ENCODE peak calls at places on chromosomes 11 and 22, in four cellular contexts. One of them, this sample, is unnamed.
A peak's percentile ranks its signal among the peaks of the same experiment; 100 is the strongest.

GRCh38 chr22:26744892-26745808 is 87.8 kb downstream of the MIAT start:
- DNase-seq in A549: peak; percentile 83
- DNase-seq in HL-60: no peak
- DNase-seq in HCT116: no peak
- DNase-seq in this sample: no peak

GRCh38 chr11:8260202-8260996 is 3.3 kb downstream of the LMO1 start:
- DNase-seq in A549: no peak
- DNase-seq in HL-60: no peak
- DNase-seq in HCT116: no peak
- DNase-seq in this sample: no peak

GRCh38 chr11:118834428-118835028 is 43.6 kb upstream of the DDX6 start:
- DNase-seq in A549: no peak
- DNase-seq in HL-60: no peak
- DNase-seq in HCT116: no peak
- DNase-seq in this sample: no peak

GRCh38 chr11:110091995-110092576 is 1.1 kb upstream of the ZC3H12C start:
- DNase-seq in A549: no peak
- DNase-seq in HL-60: no peak
- DNase-seq in HCT116: peak; percentile 3
- DNase-seq in this sample: no peak

GRCh38 chr22:35952576-35952975 is 76.0 kb downstream of the RBFOX2 start:
- DNase-seq in A549: no peak
- DNase-seq in HL-60: no peak
- DNase-seq in HCT116: no peak
- DNase-seq in this sample: no peak

GRCh38 chr11:69000831-69001245 is 12.2 kb downstream of the MRGPRF start:
- DNase-seq in A549: peak; percentile 63
- DNase-seq in HL-60: no peak
- DNase-seq in HCT116: peak; percentile 27
- DNase-seq in this sample: peak; percentile 18

GRCh38 chr11:128251140-128251539 is 336.2 kb downstream of the ETS1 start:
- DNase-seq in A549: no peak
- DNase-seq in HL-60: no peak
- DNase-seq in HCT116: no peak
- DNase-seq in this sample: no peak

GRCh38 chr22:29265929-29266328 is 1.9 kb downstream of the RHBDD3 start:
- DNase-seq in A549: no peak
- DNase-seq in HL-60: no peak
- DNase-seq in HCT116: no peak
- DNase-seq in this sample: no peak

GRCh38 chr11:43547900-43548381 is 132.6 kb upstream of the HSD17B12 start:
- DNase-seq in A549: peak; percentile 14
- DNase-seq in HL-60: no peak
- DNase-seq in HCT116: no peak
- DNase-seq in this sample: no peak

GRCh38 chr22:17213976-17214375 is 5.3 kb downstream of the ADA2 start:
- DNase-seq in A549: peak; percentile 24
- DNase-seq in HL-60: no peak
- DNase-seq in HCT116: peak; percentile 40
- DNase-seq in this sample: no peak

GRCh38 chr11:47087801-47088200 is 88.9 kb downstream of the ARFGAP2 start:
- DNase-seq in A549: no peak
- DNase-seq in HL-60: no peak
- DNase-seq in HCT116: no peak
- DNase-seq in this sample: no peak

GRCh38 chr11:69193151-69193550 is 37.4 kb downstream of the SMIM38 start:
- DNase-seq in A549: no peak
- DNase-seq in HL-60: no peak
- DNase-seq in HCT116: no peak
- DNase-seq in this sample: no peak

GRCh38 chr11:63805844-63806415 is 7.3 kb upstream of the SPINDOC start:
- DNase-seq in A549: no peak
- DNase-seq in HL-60: no peak
- DNase-seq in HCT116: no peak
- DNase-seq in this sample: no peak

GRCh38 chr22:32120603-32121002 is 38.5 kb downstream of the C22orf42 start:
- DNase-seq in A549: no peak
- DNase-seq in HL-60: no peak
- DNase-seq in HCT116: no peak
- DNase-seq in this sample: no peak

GRCh38 chr11:73168925-73169579 is 26.9 kb upstream of the FCHSD2 start:
- DNase-seq in A549: no peak
- DNase-seq in HL-60: no peak
- DNase-seq in HCT116: no peak
- DNase-seq in this sample: no peak
- H3K27ac ChIP-seq in A549: no peak overlapping the region
- H3K27ac ChIP-seq in HL-60: no peak overlapping the region
- H3K27ac ChIP-seq in HCT116: no peak overlapping the region
- H3K27ac ChIP-seq in this sample: no peak overlapping the region

GRCh38 chr22:19625331-19626041 is 88.8 kb upstream of the SEPTIN5 start:
- DNase-seq in A549: no peak
- DNase-seq in HL-60: no peak
- DNase-seq in HCT116: no peak
- DNase-seq in this sample: no peak
- TF ChIP-seq REST in A549: no peak
- TF ChIP-seq REST in HL-60: no peak
- TF ChIP-seq REST in HCT116: no peak
- TF ChIP-seq REST in this sample: no peak

GRCh38 chr11:1157645-1158591 is at the start of gene MUC5AC:
- DNase-seq in A549: peak; percentile 51
- DNase-seq in HL-60: no peak
- DNase-seq in HCT116: no peak
- DNase-seq in this sample: no peak
- H3K27ac ChIP-seq in A549: peak within 1 kb of the TSS; percentile 67
- H3K27ac ChIP-seq in HL-60: no peak within 1 kb of the TSS
- H3K27ac ChIP-seq in HCT116: no peak within 1 kb of the TSS
- H3K27ac ChIP-seq in this sample: peak within 1 kb of the TSS; percentile 62

DNA sequence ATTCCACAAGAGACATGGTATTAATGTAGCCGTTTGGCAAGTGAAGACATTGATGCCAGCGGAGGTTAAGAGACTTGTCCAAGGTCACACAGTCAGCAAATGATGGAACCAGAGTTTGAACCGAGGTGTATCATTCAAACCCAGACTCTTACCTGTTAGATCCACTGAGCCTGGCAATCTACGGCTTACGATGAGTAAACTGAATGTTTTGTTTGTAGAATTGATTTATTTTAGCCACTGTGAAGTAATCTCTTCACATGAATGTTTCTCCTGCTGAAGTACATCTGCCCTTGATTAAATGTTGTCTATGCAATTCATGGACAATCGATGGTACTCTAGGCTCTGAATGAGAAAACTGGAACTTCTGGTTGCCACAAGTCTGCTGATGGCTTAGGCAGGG is 155.5 kb upstream of the NAV2 start:
- DNase-seq in A549: no peak
- DNase-seq in HL-60: no peak
- DNase-seq in HCT116: no peak
- DNase-seq in this sample: no peak
- TF ChIP-seq REST in A549: peak; percentile 44
- TF ChIP-seq REST in HL-60: no peak
- TF ChIP-seq REST in HCT116: no peak
- TF ChIP-seq REST in this sample: no peak

DNA sequence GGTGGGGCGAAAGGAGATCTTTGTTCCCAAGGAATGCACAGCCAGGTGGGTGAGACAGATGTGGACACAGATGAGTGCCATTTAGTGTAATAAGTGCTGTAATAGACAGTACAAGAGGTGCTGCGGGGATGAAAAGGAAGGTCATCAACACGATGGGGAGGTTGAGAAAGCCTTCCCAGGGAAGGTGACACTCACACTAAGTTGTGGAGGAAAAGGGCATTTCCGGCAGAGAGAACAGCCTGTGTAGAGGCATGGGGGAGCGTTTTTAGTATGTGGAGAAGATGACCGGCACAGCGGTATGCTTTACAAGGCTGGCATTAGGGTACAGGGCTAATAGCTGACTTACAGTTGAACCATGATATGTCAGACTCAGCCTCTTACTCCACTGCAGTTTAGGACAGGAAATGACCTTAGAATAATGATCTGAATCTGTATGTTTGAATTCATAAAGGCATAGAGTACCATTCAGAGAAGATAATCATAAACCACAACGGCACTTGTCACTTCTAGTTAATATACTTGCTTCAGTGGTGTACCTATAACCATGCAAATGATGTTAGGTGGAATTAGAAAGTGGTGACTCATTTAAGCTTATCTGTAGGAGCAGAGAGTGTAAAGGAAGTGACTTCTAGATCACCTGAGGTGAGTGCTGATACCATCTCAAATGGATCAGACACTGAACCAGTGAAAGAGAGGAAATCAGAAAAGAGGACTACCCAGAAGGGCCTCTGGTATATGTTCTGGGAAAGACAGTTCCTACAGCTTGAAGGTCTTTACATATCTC is 60.6 kb downstream of the FAM83F start:
- DNase-seq in A549: no peak
- DNase-seq in HL-60: no peak
- DNase-seq in HCT116: no peak
- DNase-seq in this sample: no peak
- H3K27ac ChIP-seq in A549: no peak overlapping the region
- H3K27ac ChIP-seq in HL-60: no peak overlapping the region
- H3K27ac ChIP-seq in HCT116: no peak overlapping the region
- H3K27ac ChIP-seq in this sample: no peak overlapping the region

DNA sequence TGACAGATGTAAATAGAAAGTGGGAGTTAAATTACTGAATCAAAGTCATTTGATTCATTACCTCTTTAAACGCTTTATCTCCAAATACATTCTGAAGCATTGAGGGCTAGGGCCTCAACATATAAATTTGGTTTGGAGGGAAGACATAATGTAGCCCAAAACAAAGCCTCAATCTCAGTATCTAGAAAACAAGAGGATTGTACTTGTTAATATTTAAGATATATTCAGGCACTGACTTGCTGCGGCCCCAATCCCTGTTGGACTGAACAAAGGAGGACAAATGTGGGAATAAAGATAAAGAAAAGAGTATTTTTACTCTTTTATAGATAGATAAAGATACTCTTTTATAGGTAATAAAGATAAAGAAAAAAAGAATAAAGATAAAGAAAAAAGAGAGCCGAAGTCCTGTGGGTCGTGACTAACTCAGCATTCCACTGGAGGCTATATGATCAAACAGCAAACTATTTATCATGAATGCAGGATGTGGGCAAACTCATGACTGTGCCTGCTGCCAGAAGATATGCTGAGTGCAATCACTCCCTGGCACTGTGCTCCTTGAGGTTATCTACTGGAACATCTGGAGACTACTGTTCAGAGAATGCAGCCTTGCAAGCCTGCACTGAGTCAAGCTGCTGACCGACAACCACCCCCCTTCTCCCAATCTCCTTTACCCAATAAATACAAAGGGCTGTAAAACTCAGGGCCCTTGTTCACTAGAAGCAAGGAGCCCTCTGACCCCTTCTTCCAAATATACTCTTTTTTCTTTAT is 6.9 kb downstream of the OR10V1 start:
- DNase-seq in A549: peak; percentile 86
- DNase-seq in HL-60: no peak
- DNase-seq in HCT116: peak; percentile 50
- DNase-seq in this sample: peak; percentile 35
- TF ChIP-seq REST in A549: no peak
- TF ChIP-seq REST in HL-60: no peak
- TF ChIP-seq REST in HCT116: no peak
- TF ChIP-seq REST in this sample: no peak

GRCh38 chr11:74671520-74672196 is 59.6 kb downstream of the CHRDL2 start:
- DNase-seq in A549: peak; percentile 51
- DNase-seq in HL-60: no peak
- DNase-seq in HCT116: no peak
- DNase-seq in this sample: no peak

GRCh38 chr11:74670171-74670570 is 61.1 kb downstream of the CHRDL2 start:
- DNase-seq in A549: no peak
- DNase-seq in HL-60: no peak
- DNase-seq in HCT116: no peak
- DNase-seq in this sample: no peak

GRCh38 chr11:74672956-74673895 is 58.0 kb downstream of the CHRDL2 start:
- DNase-seq in A549: peak; percentile 98
- DNase-seq in HL-60: peak; percentile 44
- DNase-seq in HCT116: no peak
- DNase-seq in this sample: no peak

GRCh38 chr11:74673956-74674355 is 57.3 kb downstream of the CHRDL2 start:
- DNase-seq in A549: peak; percentile 64
- DNase-seq in HL-60: no peak
- DNase-seq in HCT116: no peak
- DNase-seq in this sample: no peak

DNA sequence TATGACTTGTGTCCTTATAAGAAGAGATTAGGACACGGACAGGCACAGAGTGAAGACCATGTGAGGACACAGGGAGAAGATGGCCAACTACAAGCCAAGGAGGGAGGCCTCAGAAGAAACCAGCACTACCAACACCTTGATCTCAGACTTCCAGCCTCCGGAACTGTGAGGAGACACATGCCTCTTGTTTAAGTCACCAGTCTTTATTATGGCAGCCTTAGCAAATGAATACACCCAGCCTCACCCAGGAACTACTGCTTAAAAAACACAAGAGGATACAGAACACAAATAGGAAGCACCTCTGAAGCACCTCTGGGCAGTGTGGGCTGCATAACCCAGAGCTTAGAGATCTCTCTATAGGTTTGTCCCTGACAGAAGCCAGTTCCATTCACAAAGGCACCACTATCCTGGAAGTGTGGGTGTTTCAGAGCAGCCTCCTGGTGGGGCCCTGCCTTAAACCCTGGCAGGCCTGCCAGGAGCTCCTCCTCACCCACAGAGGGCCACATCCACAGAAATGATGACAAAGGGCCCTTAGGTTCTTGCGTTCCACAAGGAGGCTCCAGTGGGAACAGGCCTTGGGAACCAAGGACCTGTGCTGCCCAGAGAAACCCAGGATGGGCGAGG is 58.8 kb downstream of the CHRDL2 start:
- DNase-seq in A549: peak; percentile 21
- DNase-seq in HL-60: no peak
- DNase-seq in HCT116: no peak
- DNase-seq in this sample: no peak
- H3K27ac ChIP-seq in A549: peak overlapping the region; percentile 100
- H3K27ac ChIP-seq in HL-60: no peak overlapping the region
- H3K27ac ChIP-seq in HCT116: no peak overlapping the region
- H3K27ac ChIP-seq in this sample: no peak overlapping the region

GRCh38 chr11:130144129-130144528 is 15.5 kb upstream of the ST14 start:
- DNase-seq in A549: no peak
- DNase-seq in HL-60: no peak
- DNase-seq in HCT116: no peak
- DNase-seq in this sample: no peak

GRCh38 chr11:130145328-130145812 is 14.2 kb upstream of the ST14 start:
- DNase-seq in A549: no peak
- DNase-seq in HL-60: no peak
- DNase-seq in HCT116: no peak
- DNase-seq in this sample: no peak

GRCh38 chr11:130146797-130147196 is 12.8 kb upstream of the ST14 start:
- DNase-seq in A549: no peak
- DNase-seq in HL-60: peak; percentile 47
- DNase-seq in HCT116: no peak
- DNase-seq in this sample: no peak

GRCh38 chr11:130145975-130146776 is 13.4 kb upstream of the ST14 start:
- DNase-seq in A549: peak; percentile 54
- DNase-seq in HL-60: no peak
- DNase-seq in HCT116: peak; percentile 87
- DNase-seq in this sample: no peak

GRCh38 chr11:130144721-130145327 is 14.8 kb upstream of the ST14 start:
- DNase-seq in A549: no peak
- DNase-seq in HL-60: no peak
- DNase-seq in HCT116: no peak
- DNase-seq in this sample: no peak
- TF ChIP-seq REST in A549: no peak
- TF ChIP-seq REST in HL-60: no peak
- TF ChIP-seq REST in HCT116: no peak
- TF ChIP-seq REST in this sample: no peak

This sample was measured in Panc1.